ENCODE peak calls at places on chromosomes 7 and 10, in six cellular contexts. One of them, this sample, is unnamed.

GRCh38 chr10:125008689-125009579 is 67.0 kb downstream of the ZRANB1 start:
- DNase-seq in prostate gland: no peak
- DNase-seq in mucosa of gallbladder: no peak
- DNase-seq in activated CD8-positive, alpha-beta memory T cell treated with anti-CD3 and anti-CD28 coated beads for 48 hours: no peak
- DNase-seq in mesendoderm: peak
- DNase-seq in iPS-NIHi11: peak
- DNase-seq in this sample: no peak

GRCh38 chr10:94088926-94089381 is 95.2 kb downstream of the PLCE1 start:
- DNase-seq in mesendoderm: no peak
- DNase-seq in activated CD8-positive, alpha-beta memory T cell treated with anti-CD3 and anti-CD28 coated beads for 48 hours: no peak
- DNase-seq in iPS-NIHi11: no peak
- DNase-seq in prostate gland: no peak
- DNase-seq in mucosa of gallbladder: no peak
- DNase-seq in this sample: no peak

GRCh38 chr7:83996879-83997278 is 197.7 kb downstream of the SEMA3A start:
- DNase-seq in mesendoderm: no peak
- DNase-seq in mucosa of gallbladder: no peak
- DNase-seq in iPS-NIHi11: no peak
- DNase-seq in activated CD8-positive, alpha-beta memory T cell treated with anti-CD3 and anti-CD28 coated beads for 48 hours: no peak
- DNase-seq in prostate gland: no peak
- DNase-seq in this sample: no peak

GRCh38 chr10:110556993-110557601 is 10.4 kb upstream of the SMC3 start:
- DNase-seq in activated CD8-positive, alpha-beta memory T cell treated with anti-CD3 and anti-CD28 coated beads for 48 hours: no peak
- DNase-seq in mesendoderm: peak
- DNase-seq in prostate gland: peak
- DNase-seq in iPS-NIHi11: peak
- DNase-seq in mucosa of gallbladder: peak
- DNase-seq in this sample: no peak

GRCh38 chr10:77160679-77161078 is 476.9 kb downstream of the KCNMA1 start:
- DNase-seq in mucosa of gallbladder: peak
- DNase-seq in iPS-NIHi11: no peak
- DNase-seq in mesendoderm: no peak
- DNase-seq in activated CD8-positive, alpha-beta memory T cell treated with anti-CD3 and anti-CD28 coated beads for 48 hours: no peak
- DNase-seq in prostate gland: no peak
- DNase-seq in this sample: peak

GRCh38 chr10:69088801-69089501 is 1.0 kb downstream of the SRGN start:
- DNase-seq in prostate gland: no peak
- DNase-seq in mesendoderm: no peak
- DNase-seq in mucosa of gallbladder: no peak
- DNase-seq in iPS-NIHi11: no peak
- DNase-seq in activated CD8-positive, alpha-beta memory T cell treated with anti-CD3 and anti-CD28 coated beads for 48 hours: no peak
- DNase-seq in this sample: no peak

GRCh38 chr7:1397491-1398327 is 61.6 kb downstream of the MICALL2 start:
- DNase-seq in iPS-NIHi11: no peak
- DNase-seq in activated CD8-positive, alpha-beta memory T cell treated with anti-CD3 and anti-CD28 coated beads for 48 hours: no peak
- DNase-seq in mucosa of gallbladder: no peak
- DNase-seq in mesendoderm: no peak
- DNase-seq in prostate gland: no peak
- DNase-seq in this sample: no peak

GRCh38 chr7:132030161-132030568 is 473.7 kb upstream of the PODXL start:
- DNase-seq in mucosa of gallbladder: peak
- DNase-seq in mesendoderm: peak
- DNase-seq in prostate gland: no peak
- DNase-seq in iPS-NIHi11: no peak
- DNase-seq in activated CD8-positive, alpha-beta memory T cell treated with anti-CD3 and anti-CD28 coated beads for 48 hours: no peak
- DNase-seq in this sample: no peak

GRCh38 chr7:17304926-17305325 is 6.5 kb downstream of the AHR start:
- DNase-seq in iPS-NIHi11: no peak
- DNase-seq in prostate gland: peak
- DNase-seq in mucosa of gallbladder: peak
- DNase-seq in mesendoderm: peak
- DNase-seq in activated CD8-positive, alpha-beta memory T cell treated with anti-CD3 and anti-CD28 coated beads for 48 hours: no peak
- DNase-seq in this sample: peak

GRCh38 chr10:29642996-29643395 is 8.2 kb upstream of the SVIL start:
- DNase-seq in mesendoderm: no peak
- DNase-seq in mucosa of gallbladder: no peak
- DNase-seq in activated CD8-positive, alpha-beta memory T cell treated with anti-CD3 and anti-CD28 coated beads for 48 hours: no peak
- DNase-seq in prostate gland: no peak
- DNase-seq in iPS-NIHi11: no peak
- DNase-seq in this sample: no peak

GRCh38 chr10:46014683-46015405 is 15.6 kb downstream of the NCOA4 start:
- DNase-seq in mucosa of gallbladder: no peak
- DNase-seq in mesendoderm: no peak
- DNase-seq in activated CD8-positive, alpha-beta memory T cell treated with anti-CD3 and anti-CD28 coated beads for 48 hours: no peak
- DNase-seq in prostate gland: no peak
- DNase-seq in iPS-NIHi11: no peak
- DNase-seq in this sample: no peak

GRCh38 chr10:91007656-91008055 is 86.8 kb upstream of the ANKRD1 start:
- DNase-seq in prostate gland: no peak
- DNase-seq in mucosa of gallbladder: no peak
- DNase-seq in activated CD8-positive, alpha-beta memory T cell treated with anti-CD3 and anti-CD28 coated beads for 48 hours: no peak
- DNase-seq in mesendoderm: no peak
- DNase-seq in iPS-NIHi11: no peak
- DNase-seq in this sample: no peak

GRCh38 chr7:44348851-44349781 is 23.7 kb upstream of the CAMK2B start:
- DNase-seq in mucosa of gallbladder: no peak
- DNase-seq in mesendoderm: peak
- DNase-seq in iPS-NIHi11: peak
- DNase-seq in prostate gland: no peak
- DNase-seq in activated CD8-positive, alpha-beta memory T cell treated with anti-CD3 and anti-CD28 coated beads for 48 hours: no peak
- DNase-seq in this sample: no peak

GRCh38 chr7:135251502-135252327 is 18.1 kb downstream of the STRA8 start:
- DNase-seq in mucosa of gallbladder: no peak
- DNase-seq in iPS-NIHi11: no peak
- DNase-seq in activated CD8-positive, alpha-beta memory T cell treated with anti-CD3 and anti-CD28 coated beads for 48 hours: no peak
- DNase-seq in prostate gland: no peak
- DNase-seq in mesendoderm: no peak
- DNase-seq in this sample: no peak

GRCh38 chr10:132551093-132551807 is 13.7 kb downstream of the INPP5A start:
- DNase-seq in prostate gland: no peak
- DNase-seq in activated CD8-positive, alpha-beta memory T cell treated with anti-CD3 and anti-CD28 coated beads for 48 hours: no peak
- DNase-seq in mesendoderm: no peak
- DNase-seq in mucosa of gallbladder: no peak
- DNase-seq in iPS-NIHi11: no peak
- DNase-seq in this sample: no peak

GRCh38 chr7:32206488-32206887 is 136.3 kb upstream of the PDE1C start:
- DNase-seq in prostate gland: no peak
- DNase-seq in iPS-NIHi11: no peak
- DNase-seq in mesendoderm: no peak
- DNase-seq in activated CD8-positive, alpha-beta memory T cell treated with anti-CD3 and anti-CD28 coated beads for 48 hours: no peak
- DNase-seq in mucosa of gallbladder: no peak
- DNase-seq in this sample: no peak

GRCh38 chr7:33392143-33392542 is 262.8 kb downstream of the BBS9 start:
- DNase-seq in mesendoderm: no peak
- DNase-seq in prostate gland: no peak
- DNase-seq in iPS-NIHi11: no peak
- DNase-seq in mucosa of gallbladder: no peak
- DNase-seq in activated CD8-positive, alpha-beta memory T cell treated with anti-CD3 and anti-CD28 coated beads for 48 hours: no peak
- DNase-seq in this sample: peak

GRCh38 chr10:73874267-73875138 is at the start of gene CAMK2G:
- DNase-seq in activated CD8-positive, alpha-beta memory T cell treated with anti-CD3 and anti-CD28 coated beads for 48 hours: peak
- DNase-seq in mucosa of gallbladder: peak
- DNase-seq in mesendoderm: peak
- DNase-seq in iPS-NIHi11: peak
- DNase-seq in prostate gland: peak
- DNase-seq in this sample: no peak

GRCh38 chr10:85510682-85511081 is 855.9 kb downstream of the GRID1 start:
- DNase-seq in mesendoderm: peak
- DNase-seq in prostate gland: no peak
- DNase-seq in mucosa of gallbladder: no peak
- DNase-seq in iPS-NIHi11: no peak
- DNase-seq in activated CD8-positive, alpha-beta memory T cell treated with anti-CD3 and anti-CD28 coated beads for 48 hours: no peak
- DNase-seq in this sample: no peak

GRCh38 chr7:71313562-71313961 is 181.6 kb downstream of the GALNT17 start:
- DNase-seq in iPS-NIHi11: peak
- DNase-seq in activated CD8-positive, alpha-beta memory T cell treated with anti-CD3 and anti-CD28 coated beads for 48 hours: no peak
- DNase-seq in mesendoderm: no peak
- DNase-seq in mucosa of gallbladder: no peak
- DNase-seq in prostate gland: no peak
- DNase-seq in this sample: no peak

GRCh38 chr10:97921581-97922377 is 72.1 kb downstream of the GOLGA7B start:
- DNase-seq in iPS-NIHi11: no peak
- DNase-seq in mesendoderm: no peak
- DNase-seq in activated CD8-positive, alpha-beta memory T cell treated with anti-CD3 and anti-CD28 coated beads for 48 hours: no peak
- DNase-seq in prostate gland: no peak
- DNase-seq in mucosa of gallbladder: no peak
- DNase-seq in this sample: no peak

GRCh38 chr7:115327326-115327725 is 405.4 kb downstream of the MDFIC start:
- DNase-seq in mesendoderm: no peak
- DNase-seq in iPS-NIHi11: no peak
- DNase-seq in activated CD8-positive, alpha-beta memory T cell treated with anti-CD3 and anti-CD28 coated beads for 48 hours: no peak
- DNase-seq in mucosa of gallbladder: no peak
- DNase-seq in prostate gland: no peak
- DNase-seq in this sample: no peak

GRCh38 chr7:140242057-140243031 is 65.6 kb upstream of the KDM7A start:
- DNase-seq in activated CD8-positive, alpha-beta memory T cell treated with anti-CD3 and anti-CD28 coated beads for 48 hours: no peak
- DNase-seq in mesendoderm: peak
- DNase-seq in iPS-NIHi11: no peak
- DNase-seq in mucosa of gallbladder: peak
- DNase-seq in prostate gland: no peak
- DNase-seq in this sample: no peak

GRCh38 chr7:81584667-81585066 is 185.2 kb downstream of the HGF start:
- DNase-seq in iPS-NIHi11: no peak
- DNase-seq in prostate gland: no peak
- DNase-seq in mesendoderm: no peak
- DNase-seq in mucosa of gallbladder: no peak
- DNase-seq in activated CD8-positive, alpha-beta memory T cell treated with anti-CD3 and anti-CD28 coated beads for 48 hours: no peak
- DNase-seq in this sample: no peak

GRCh38 chr10:48890904-48891839 is 48.5 kb downstream of the LRRC18 start:
- DNase-seq in iPS-NIHi11: no peak
- DNase-seq in activated CD8-positive, alpha-beta memory T cell treated with anti-CD3 and anti-CD28 coated beads for 48 hours: no peak
- DNase-seq in mesendoderm: no peak
- DNase-seq in prostate gland: no peak
- DNase-seq in mucosa of gallbladder: no peak
- DNase-seq in this sample: no peak

GRCh38 chr7:7554647-7555575 is 11.8 kb upstream of the MIOS start:
- DNase-seq in iPS-NIHi11: no peak
- DNase-seq in mesendoderm: no peak
- DNase-seq in mucosa of gallbladder: no peak
- DNase-seq in prostate gland: no peak
- DNase-seq in activated CD8-positive, alpha-beta memory T cell treated with anti-CD3 and anti-CD28 coated beads for 48 hours: no peak
- DNase-seq in this sample: no peak

GRCh38 chr7:116522247-116522646 is 2.6 kb upstream of the CAV1 start:
- DNase-seq in activated CD8-positive, alpha-beta memory T cell treated with anti-CD3 and anti-CD28 coated beads for 48 hours: no peak
- DNase-seq in iPS-NIHi11: peak
- DNase-seq in prostate gland: no peak
- DNase-seq in mucosa of gallbladder: no peak
- DNase-seq in mesendoderm: peak
- DNase-seq in this sample: peak